ENCODE peak calls at places on chromosomes 6 and 20, in nine cellular contexts. B, G, D, H, O, W, C, Y and S are unnamed samples.

GRCh38 chr6:148223424-148223842 is 119.2 kb upstream of the SASH1 start:
- DNase-seq in B (no peak), D (no peak), H (no peak), C (no peak), W (no peak), Y (no peak), G (no peak), O (no peak), S (no peak)

GRCh38 chr6:13767121-13767794 is 47.1 kb downstream of the MCUR1 start:
- DNase-seq in W (no peak), H (no peak), C (peak), D (no peak), Y (no peak), B (peak), G (peak), O (peak), S (peak)

GRCh38 chr6:169292340-169293124 is 38.9 kb upstream of the THBS2 start:
- DNase-seq in C (no peak), Y (peak), B (no peak), H (no peak), O (no peak), G (no peak), W (no peak), D (no peak), S (no peak)

GRCh38 chr6:56724455-56724854 is 81.8 kb upstream of the DST start:
- DNase-seq in O (no peak), G (no peak), C (no peak), W (no peak), D (no peak), B (no peak), H (no peak), Y (no peak), S (no peak)

GRCh38 chr6:30548375-30548774 is 7.9 kb downstream of the GNL1 start:
- DNase-seq in C (no peak), H (no peak), B (no peak), G (no peak), Y (no peak), D (no peak), O (no peak), W (no peak), S (no peak)

GRCh38 chr6:1787894-1788293 is 178.2 kb downstream of the FOXC1 start:
- DNase-seq in C (no peak), O (no peak), D (no peak), B (no peak), W (no peak), Y (no peak), H (no peak), G (no peak), S (no peak)

GRCh38 chr6:38115633-38116022 is 296.1 kb downstream of the ZFAND3 start:
- DNase-seq in C (no peak), G (no peak), B (no peak), O (no peak), H (no peak), W (no peak), Y (no peak), D (no peak), S (no peak)

GRCh38 chr20:8808180-8808535 is 260.7 kb upstream of the PLCB4 start:
- DNase-seq in W (no peak), Y (no peak), C (no peak), H (no peak), O (no peak), D (no peak), G (no peak), B (no peak), S (no peak)

GRCh38 chr6:1190361-1190760 is 121.5 kb upstream of the FOXQ1 start:
- DNase-seq in B (no peak), C (no peak), Y (no peak), D (no peak), G (no peak), W (no peak), O (no peak), H (no peak), S (peak)

GRCh38 chr6:161079566-161080262 is 88.1 kb downstream of the MAP3K4 start:
- DNase-seq in O (peak), D (no peak), B (no peak), H (no peak), G (peak), Y (no peak), W (no peak), C (no peak), S (no peak)

GRCh38 chr6:90523779-90524310 is 63.0 kb downstream of the MAP3K7 start:
- DNase-seq in H (no peak), O (no peak), B (no peak), C (no peak), Y (no peak), W (no peak), D (no peak), G (no peak), S (no peak)

GRCh38 chr20:57211949-57212889 is 54.2 kb downstream of the BMP7 start:
- DNase-seq in C (peak), W (no peak), G (no peak), H (no peak), O (no peak), D (no peak), Y (peak), B (peak), S (peak)

GRCh38 chr6:151178373-151178772 is 61.4 kb upstream of the AKAP12 start:
- DNase-seq in H (no peak), G (no peak), Y (no peak), O (no peak), D (no peak), W (no peak), C (no peak), B (no peak), S (no peak)

GRCh38 chr6:90370493-90370959 is 73.9 kb upstream of the BACH2 start:
- DNase-seq in G (no peak), D (no peak), Y (no peak), O (no peak), H (no peak), B (no peak), C (no peak), W (no peak), S (no peak)

GRCh38 chr6:133463789-133464188 is 222.6 kb downstream of the EYA4 start:
- DNase-seq in Y (no peak), W (no peak), B (no peak), G (no peak), C (no peak), H (no peak), D (no peak), O (no peak), S (no peak)

GRCh38 chr20:46308258-46309157 is at the start of gene CDH22:
- DNase-seq in B (peak), D (peak), G (peak), O (peak), Y (peak), C (peak), H (peak), W (peak), S (peak)

GRCh38 chr20:47970282-47970903 is 185.1 kb upstream of the SULF2 start:
- DNase-seq in C (no peak), H (no peak), W (no peak), G (no peak), D (no peak), B (no peak), O (no peak), Y (no peak), S (peak)

GRCh38 chr6:119575721-119576120 is 226.2 kb upstream of the MAN1A1 start:
- DNase-seq in O (no peak), D (no peak), G (no peak), W (no peak), H (no peak), Y (no peak), C (no peak), B (no peak), S (no peak)

GRCh38 chr6:19905584-19905983 is 68.4 kb downstream of the ID4 start:
- DNase-seq in C (no peak), O (no peak), Y (no peak), W (no peak), D (no peak), H (no peak), G (no peak), B (no peak), S (no peak)

GRCh38 chr6:69421986-69422385 is 374.8 kb downstream of the LMBRD1 start:
- DNase-seq in C (no peak), H (no peak), O (no peak), D (no peak), B (no peak), G (no peak), Y (no peak), W (no peak), S (peak)

GRCh38 chr6:164477126-164477525 is 832.3 kb downstream of the C6orf118 start:
- DNase-seq in D (no peak), B (no peak), C (no peak), O (no peak), Y (no peak), W (no peak), H (no peak), G (no peak), S (no peak)

GRCh38 chr6:91099501-91099900 is 512.6 kb upstream of the MAP3K7 start:
- DNase-seq in Y (no peak), G (no peak), C (no peak), B (no peak), D (no peak), O (no peak), W (no peak), H (no peak), S (no peak)

GRCh38 chr6:79463721-79464120 is 73.5 kb downstream of the LCA5 start:
- DNase-seq in D (no peak), O (no peak), W (no peak), Y (no peak), C (no peak), H (no peak), B (no peak), G (no peak), S (no peak)

GRCh38 chr6:74277749-74278148 is 581.7 kb downstream of the CD109 start:
- DNase-seq in Y (no peak), H (no peak), W (no peak), C (no peak), B (no peak), D (no peak), G (no peak), O (no peak), S (peak)

GRCh38 chr20:35918021-35918420 is 36.3 kb downstream of the SCAND1 start:
- DNase-seq in O (no peak), C (no peak), W (no peak), H (no peak), D (no peak), Y (no peak), G (no peak), B (no peak), S (no peak)

GRCh38 chr6:35973670-35974222 is 50.7 kb downstream of the SLC26A8 start:
- DNase-seq in H (no peak), B (no peak), G (peak), O (peak), Y (no peak), C (no peak), W (peak), D (no peak), S (no peak)

GRCh38 chr6:56837322-56837894 is 117.5 kb upstream of the BEND6 start:
- DNase-seq in C (no peak), H (no peak), G (no peak), W (no peak), B (no peak), O (no peak), Y (no peak), D (no peak), S (no peak)

GRCh38 chr6:38311201-38311600 is 328.5 kb downstream of the BTBD9 start:
- DNase-seq in W (no peak), O (no peak), Y (no peak), C (no peak), H (no peak), G (no peak), B (no peak), D (no peak), S (no peak)